ENCODE peak calls at places on chromosomes 5 and 9, in ten cellular contexts. S is heart left ventricle; J is AG09309; Z is transverse colon; B is activated CD4-positive, alpha-beta T cell treated with anti-CD3 and anti-CD28 coated beads, Interleukin-2, amount 50 U/mL, for 1 hour; I is stimulated activated CD8-positive, alpha-beta memory T cell treated with anti-CD3 and anti-CD28 coated beads, Interleukin-4, amount 100 ng/mL, for 4 hours; N is GDM1; R is midbrain; X is caudate nucleus; C is stimulated activated CD4-positive, alpha-beta T cell treated with anti-CD3 and anti-CD28 coated beads, Interleukin-4, amount 100 ng/mL, for 24 hours. V is an unnamed sample.

GRCh38 chr9:110089681-110090370 is 118.1 kb downstream of the C9orf152 start:
- DNase-seq in R (no peak), S (no peak), C (no peak), I (no peak), X (no peak), B (no peak), Z (peak; percentile 31), J (no peak), N (no peak), V (no peak)

GRCh38 chr9:1939926-1940368 is 75.2 kb upstream of the SMARCA2 start:
- DNase-seq in B (peak; percentile 23), N (no peak), C (peak; percentile 51), J (no peak), R (no peak), S (no peak), Z (peak; percentile 22), I (no peak), X (peak; percentile 8), V (peak; percentile 29)

GRCh38 chr9:20397348-20397747 is 225.0 kb downstream of the MLLT3 start:
- DNase-seq in Z (no peak), S (no peak), N (no peak), R (no peak), X (no peak), C (no peak), B (no peak), I (no peak), J (no peak), V (no peak)

GRCh38 chr5:89313804-89314588 is 431.0 kb upstream of the MEF2C start:
- DNase-seq in S (no peak), B (no peak), X (no peak), I (no peak), R (no peak), C (no peak), Z (peak; percentile 8), N (peak; percentile 7), J (peak; percentile 73), V (peak; percentile 47)

GRCh38 chr9:97689401-97689800 is 7.7 kb downstream of the XPA start:
- DNase-seq in S (no peak), N (no peak), B (no peak), X (no peak), I (no peak), C (no peak), Z (no peak), R (no peak), J (no peak), V (peak; percentile 55)

GRCh38 chr9:126699401-126699851 is 85.7 kb downstream of the LMX1B start:
- DNase-seq in N (no peak), Z (no peak), B (no peak), J (no peak), R (no peak), S (no peak), C (no peak), I (no peak), X (no peak), V (no peak)

GRCh38 chr9:98081477-98082219 is 25.1 kb downstream of the NANS start:
- DNase-seq in I (peak; percentile 17), Z (peak; percentile 57), N (no peak), B (peak; percentile 16), J (no peak), X (no peak), C (peak; percentile 42), S (no peak), R (no peak), V (peak; percentile 27)

GRCh38 chr5:35671516-35671915 is 53.9 kb downstream of the SPEF2 start:
- DNase-seq in B (no peak), X (no peak), C (no peak), I (no peak), J (no peak), N (peak; percentile 19), S (no peak), Z (no peak), R (no peak), V (no peak)

GRCh38 chr5:5344051-5344571 is 78.4 kb upstream of the ICE1 start:
- DNase-seq in B (no peak), J (no peak), R (no peak), Z (no peak), X (no peak), I (no peak), N (no peak), S (no peak), C (no peak), V (no peak)

GRCh38 chr5:142976861-142977260 is 206.7 kb downstream of the ARHGAP26 start:
- DNase-seq in N (no peak), B (no peak), C (no peak), X (no peak), I (no peak), S (no peak), J (no peak), R (no peak), Z (no peak), V (peak; percentile 20)

GRCh38 chr5:126531543-126532120 is 63.4 kb downstream of the ALDH7A1 start:
- DNase-seq in S (peak; percentile 45), N (no peak), I (no peak), B (no peak), J (no peak), C (no peak), X (no peak), R (peak; percentile 65), Z (no peak), V (no peak)

GRCh38 chr5:163963881-163964280 is 458.5 kb downstream of the MAT2B start:
- DNase-seq in R (no peak), C (no peak), N (no peak), S (no peak), Z (no peak), J (peak; percentile 25), I (no peak), B (no peak), X (no peak), V (no peak)

GRCh38 chr9:71909887-71910601 is 949 bp downstream of the ABHD17B start:
- DNase-seq in S (peak; percentile 69), Z (peak; percentile 68), J (no peak), B (peak; percentile 10), I (no peak), C (peak; percentile 34), N (peak; percentile 19), X (peak; percentile 63), R (peak; percentile 69), V (peak; percentile 42)